ENCODE peak calls at places on chromosomes 6 and 20, in ten cellular contexts. Z, P, B, U, D, E, J, F, G and L are unnamed samples.

GRCh38 chr6:40779399-40779798 is 192.2 kb upstream of the LRFN2 start:
- DNase-seq in E (peak; percentile 73), P (no peak), U (no peak), J (no peak), B (no peak), F (no peak), G (peak; percentile 80), D (no peak), Z (peak; percentile 57), L (no peak)

GRCh38 chr20:32004963-32005362 is 5.3 kb upstream of the CCM2L start:
- DNase-seq in F (no peak), U (no peak), D (no peak), P (no peak), E (peak; percentile 32), Z (no peak), G (peak; percentile 58), B (no peak), J (no peak), L (no peak)

GRCh38 chr6:165220030-165220429 is 89.4 kb downstream of the C6orf118 start:
- DNase-seq in F (no peak), U (no peak), B (no peak), E (no peak), J (no peak), Z (no peak), P (no peak), G (no peak), D (no peak), L (no peak)

GRCh38 chr6:54899442-54899841 is 52.9 kb downstream of the FAM83B start:
- DNase-seq in D (no peak), P (no peak), U (no peak), E (no peak), J (no peak), F (no peak), Z (no peak), B (peak; percentile 5), G (no peak), L (no peak)

GRCh38 chr20:4020256-4020655 is 4.9 kb upstream of the RNF24 start:
- DNase-seq in J (no peak), E (no peak), D (no peak), F (no peak), P (no peak), Z (no peak), U (no peak), B (no peak), G (no peak), L (no peak)

GRCh38 chr6:6515691-6516607 is 72.6 kb upstream of the LY86 start:
- DNase-seq in Z (no peak), P (no peak), U (no peak), D (no peak), E (no peak), J (no peak), F (no peak), G (no peak), B (peak; percentile 81), L (no peak)

GRCh38 chr6:93282521-93283031 is 136.8 kb downstream of the EPHA7 start:
- DNase-seq in D (no peak), Z (no peak), G (no peak), F (no peak), E (no peak), J (no peak), P (peak; percentile 56), B (no peak), U (peak; percentile 11), L (no peak)

GRCh38 chr20:5127859-5128409 is 1.1 kb downstream of the CDS2 start:
- DNase-seq in F (no peak), E (no peak), B (peak; percentile 37), U (no peak), D (no peak), G (no peak), P (no peak), J (peak; percentile 29), Z (no peak), L (no peak)

GRCh38 chr6:8029243-8029870 is 34.8 kb downstream of the BLOC1S5 start:
- DNase-seq in P (no peak), G (no peak), F (no peak), U (no peak), B (no peak), D (no peak), E (peak; percentile 52), Z (no peak), J (no peak), L (no peak)

GRCh38 chr20:58649288-58650180 is 1.5 kb upstream of the STX16 start:
- DNase-seq in E (no peak), Z (no peak), D (no peak), B (peak; percentile 22), P (peak; percentile 60), U (peak; percentile 44), F (no peak), J (peak; percentile 23), G (no peak), L (peak; percentile 59)

GRCh38 chr20:58650181-58650775 is 805 bp upstream of the STX16 start:
- DNase-seq in P (peak; percentile 63), E (no peak), B (peak; percentile 45), F (peak; percentile 25), G (no peak), J (no peak), D (no peak), Z (no peak), U (peak; percentile 58), L (peak; percentile 50)

GRCh38 chr20:58646703-58647102 is 4.4 kb upstream of the STX16 start:
- DNase-seq in F (no peak), D (no peak), G (no peak), E (no peak), P (peak; percentile 34), B (no peak), J (no peak), U (no peak), Z (no peak), L (no peak)

GRCh38 chr20:58647162-58647813 is 3.8 kb upstream of the STX16 start:
- DNase-seq in P (peak; percentile 44), J (peak; percentile 17), U (no peak), D (peak; percentile 64), F (no peak), B (peak; percentile 27), G (no peak), E (no peak), Z (no peak), L (no peak)

GRCh38 chr20:58647814-58648501 is 3.1 kb upstream of the STX16 start:
- DNase-seq in Z (no peak), G (peak; percentile 70), F (no peak), P (peak; percentile 66), E (peak; percentile 86), J (peak; percentile 24), D (no peak), U (no peak), B (no peak), L (peak; percentile 4)
- TF ChIP-seq CTCF in Z (no peak), G (no peak), F (no peak), P (no peak), E (no peak), J (no peak), D (no peak), U (no peak), B (no peak), L (no peak)

DNA sequence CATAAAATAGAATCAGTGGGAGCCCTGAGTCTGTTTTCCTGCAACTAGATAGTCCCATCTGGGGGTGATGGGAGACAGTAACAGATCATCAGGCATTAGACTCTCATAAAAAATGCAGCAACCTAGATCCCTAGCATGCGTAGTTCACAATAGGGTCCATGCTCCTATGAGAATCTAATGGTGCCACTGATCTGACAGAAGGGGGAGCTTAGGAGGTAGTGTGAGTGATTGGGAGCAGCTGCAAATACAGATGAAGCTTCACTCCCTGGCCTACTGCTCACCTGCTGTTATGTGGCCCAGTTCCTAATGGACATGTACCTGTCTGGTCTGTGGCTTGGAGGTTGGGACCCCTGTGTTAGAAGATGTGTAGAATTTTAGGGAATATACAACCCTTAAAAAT is 904.5 kb upstream of the EPHA7 start:
- DNase-seq in P (no peak), G (no peak), U (no peak), D (no peak), B (peak; percentile 5), E (no peak), F (no peak), Z (no peak), J (no peak), L (no peak)
- TF ChIP-seq CTCF in P (no peak), G (no peak), U (peak; percentile 12), D (peak; percentile 42), B (no peak), E (no peak), F (peak; percentile 6), Z (no peak), J (no peak), L (no peak)

GRCh38 chr20:40207618-40208017 is 481.4 kb downstream of the MAFB start:
- DNase-seq in D (no peak), B (no peak), U (no peak), Z (no peak), G (no peak), P (no peak), F (no peak), J (no peak), E (peak; percentile 23), L (no peak)

GRCh38 chr20:40203032-40203431 is 486.0 kb downstream of the MAFB start:
- DNase-seq in J (no peak), B (no peak), U (no peak), Z (no peak), E (no peak), D (no peak), F (no peak), G (no peak), P (no peak), L (no peak)

GRCh38 chr20:40205971-40206370 is 483.1 kb downstream of the MAFB start:
- DNase-seq in B (no peak), G (no peak), P (no peak), D (no peak), Z (no peak), U (no peak), J (no peak), E (no peak), F (no peak), L (no peak)
- TF ChIP-seq CTCF in B (no peak), G (no peak), P (no peak), D (no peak), Z (no peak), U (no peak), J (no peak), E (no peak), F (no peak), L (no peak)

GRCh38 chr20:61482425-61482887 is 230.4 kb downstream of the CDH4 start:
- DNase-seq in D (peak; percentile 11), J (no peak), G (no peak), U (no peak), Z (no peak), B (no peak), F (no peak), P (no peak), E (peak; percentile 15), L (no peak)

GRCh38 chr20:61482901-61483300 is 230.8 kb downstream of the CDH4 start:
- DNase-seq in Z (no peak), G (no peak), F (no peak), B (no peak), U (no peak), D (no peak), P (no peak), J (no peak), E (no peak), L (no peak)

GRCh38 chr20:61478611-61479305 is 226.7 kb downstream of the CDH4 start:
- DNase-seq in B (no peak), P (no peak), E (no peak), G (no peak), F (no peak), D (no peak), U (no peak), J (no peak), Z (no peak), L (no peak)

GRCh38 chr20:61478094-61478493 is 226.0 kb downstream of the CDH4 start:
- DNase-seq in F (no peak), D (no peak), G (no peak), U (no peak), Z (no peak), P (no peak), B (no peak), E (peak; percentile 12), J (no peak), L (no peak)

GRCh38 chr20:61480158-61480825 is 228.2 kb downstream of the CDH4 start:
- DNase-seq in D (no peak), G (no peak), B (no peak), F (no peak), Z (no peak), U (no peak), J (no peak), E (no peak), P (no peak), L (no peak)
- TF ChIP-seq CTCF in D (peak; percentile 56), G (peak; percentile 34), B (no peak), F (no peak), Z (peak; percentile 18), U (no peak), J (no peak), E (peak; percentile 13), P (no peak), L (no peak)